ENCODE peak calls at places on chromosomes 3 and 15, in ten cellular contexts. S, G, U, L, I, R, C, O, M and A are unnamed samples.

GRCh38 chr3:185702564-185703225 is 116.6 kb downstream of the SENP2 start:
- DNase-seq in S (no peak), G (no peak), U (no peak), L (no peak), I (no peak), R (no peak), C (no peak), O (no peak), M (no peak), A (no peak)

GRCh38 chr3:121482651-121483050 is 63.1 kb downstream of the POLQ start:
- DNase-seq in S (no peak), G (no peak), U (no peak), L (no peak), I (peak; percentile 38), R (no peak), C (no peak), O (no peak), M (no peak), A (no peak)

GRCh38 chr3:149174901-149175300 is 45.5 kb downstream of the HPS3 start:
- DNase-seq in S (no peak), G (no peak), U (peak; percentile 25), L (no peak), I (no peak), R (no peak), C (peak; percentile 15), O (no peak), M (no peak), A (peak; percentile 18)

GRCh38 chr3:46883252-46884185 is 6.0 kb downstream of the PTH1R start:
- DNase-seq in S (no peak), G (no peak), U (peak; percentile 52), L (no peak), I (no peak), R (no peak), C (peak; percentile 67), O (no peak), M (no peak), A (no peak)

GRCh38 chr3:113428581-113428980 is 12.7 kb downstream of the CFAP44 start:
- DNase-seq in S (no peak), G (no peak), U (no peak), L (no peak), I (no peak), R (no peak), C (no peak), O (no peak), M (no peak), A (no peak)

GRCh38 chr3:185406127-185406620 is 43.2 kb downstream of the MAP3K13 start:
- DNase-seq in S (no peak), G (no peak), U (no peak), L (no peak), I (no peak), R (no peak), C (no peak), O (no peak), M (no peak), A (no peak)

GRCh38 chr3:195147649-195148121 is 123.3 kb downstream of the XXYLT1 start:
- DNase-seq in S (no peak), G (peak; percentile 75), U (no peak), L (no peak), I (no peak), R (peak; percentile 64), C (peak; percentile 80), O (peak; percentile 57), M (peak; percentile 86), A (no peak)

GRCh38 chr3:42387802-42388651 is 22.4 kb downstream of the LYZL4 start:
- DNase-seq in S (peak; percentile 47), G (no peak), U (peak; percentile 56), L (no peak), I (no peak), R (no peak), C (no peak), O (no peak), M (no peak), A (no peak)

GRCh38 chr15:66886241-66886675 is 179.1 kb upstream of the SMAD3 start:
- DNase-seq in S (no peak), G (no peak), U (no peak), L (no peak), I (no peak), R (no peak), C (no peak), O (no peak), M (no peak), A (no peak)

GRCh38 chr3:139537325-139537724 is 2.2 kb downstream of the RBP1 start:
- DNase-seq in S (no peak), G (no peak), U (no peak), L (peak; percentile 72), I (no peak), R (no peak), C (no peak), O (no peak), M (no peak), A (no peak)

GRCh38 chr15:63244976-63245645 is 32.3 kb upstream of the APH1B start:
- DNase-seq in S (peak; percentile 18), G (no peak), U (no peak), L (no peak), I (no peak), R (no peak), C (no peak), O (no peak), M (no peak), A (no peak)

GRCh38 chr15:74584204-74584603 is 31.4 kb upstream of the CLK3 start:
- DNase-seq in S (no peak), G (no peak), U (no peak), L (no peak), I (no peak), R (no peak), C (no peak), O (no peak), M (peak; percentile 31), A (no peak)

GRCh38 chr3:82462977-82463376 is 701.5 kb upstream of the GBE1 start:
- DNase-seq in S (no peak), G (no peak), U (no peak), L (no peak), I (no peak), R (no peak), C (no peak), O (no peak), M (no peak), A (no peak)

GRCh38 chr3:98994128-98994762 is 92.8 kb upstream of the DCBLD2 start:
- DNase-seq in S (no peak), G (no peak), U (peak; percentile 9), L (peak; percentile 52), I (peak; percentile 49), R (no peak), C (no peak), O (no peak), M (no peak), A (peak; percentile 42)
- TF ChIP-seq CTCF in S (no peak), G (peak; percentile 54), U (no peak), L (peak; percentile 66), I (peak; percentile 77), R (peak; percentile 74), C (no peak), O (peak; percentile 75), M (no peak), A (peak; percentile 67)

GRCh38 chr15:25933456-25934158 is 70.5 kb upstream of the ATP10A start:
- DNase-seq in S (peak; percentile 64), G (peak; percentile 53), U (peak; percentile 45), L (no peak), I (peak; percentile 57), R (peak; percentile 80), C (no peak), O (peak; percentile 69), M (peak; percentile 83), A (peak; percentile 65)
- TF ChIP-seq CTCF in S (peak; percentile 67), G (peak; percentile 49), U (peak; percentile 52), L (no peak), I (peak; percentile 92), R (peak; percentile 64), C (peak; percentile 42), O (peak; percentile 77), M (peak; percentile 29), A (peak; percentile 90)

DNA sequence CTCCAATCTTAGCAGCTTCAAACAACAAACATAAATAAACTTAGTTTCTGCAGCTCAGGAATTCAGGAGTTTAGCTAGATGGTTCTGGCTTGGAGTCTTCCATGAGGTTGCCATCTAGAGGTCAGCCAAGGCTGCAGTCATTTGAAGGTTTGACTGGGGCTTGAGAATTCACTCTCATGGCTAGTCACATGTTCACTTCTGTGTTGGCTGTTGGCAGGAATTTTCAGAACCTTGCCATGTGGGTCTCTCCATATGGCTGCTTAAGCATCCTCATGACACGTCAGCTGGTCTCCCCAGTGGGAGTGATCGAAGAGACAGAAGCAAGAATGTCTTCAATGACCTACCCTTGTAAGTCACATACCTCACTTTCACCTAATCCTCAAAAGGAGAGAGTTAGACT is 269.2 kb upstream of the CNTN3 start:
- DNase-seq in S (no peak), G (no peak), U (peak; percentile 11), L (no peak), I (no peak), R (no peak), C (no peak), O (no peak), M (no peak), A (no peak)
- TF ChIP-seq CTCF in S (no peak), G (no peak), U (peak; percentile 43), L (no peak), I (peak; percentile 55), R (no peak), C (no peak), O (peak; percentile 31), M (no peak), A (peak; percentile 50)

GRCh38 chr3:161081675-161082462 is 23.3 kb downstream of the B3GALNT1 start:
- DNase-seq in S (no peak), G (no peak), U (no peak), L (no peak), I (no peak), R (no peak), C (peak; percentile 39), O (peak; percentile 42), M (no peak), A (no peak)

GRCh38 chr3:161084277-161084676 is 20.9 kb downstream of the B3GALNT1 start:
- DNase-seq in S (no peak), G (no peak), U (no peak), L (no peak), I (no peak), R (no peak), C (no peak), O (no peak), M (no peak), A (no peak)

GRCh38 chr3:161083131-161083530 is 22.0 kb downstream of the B3GALNT1 start:
- DNase-seq in S (no peak), G (no peak), U (no peak), L (no peak), I (no peak), R (no peak), C (no peak), O (no peak), M (no peak), A (no peak)
- TF ChIP-seq CTCF in S (no peak), G (no peak), U (no peak), L (no peak), I (no peak), R (no peak), C (no peak), O (no peak), M (no peak), A (no peak)

DNA sequence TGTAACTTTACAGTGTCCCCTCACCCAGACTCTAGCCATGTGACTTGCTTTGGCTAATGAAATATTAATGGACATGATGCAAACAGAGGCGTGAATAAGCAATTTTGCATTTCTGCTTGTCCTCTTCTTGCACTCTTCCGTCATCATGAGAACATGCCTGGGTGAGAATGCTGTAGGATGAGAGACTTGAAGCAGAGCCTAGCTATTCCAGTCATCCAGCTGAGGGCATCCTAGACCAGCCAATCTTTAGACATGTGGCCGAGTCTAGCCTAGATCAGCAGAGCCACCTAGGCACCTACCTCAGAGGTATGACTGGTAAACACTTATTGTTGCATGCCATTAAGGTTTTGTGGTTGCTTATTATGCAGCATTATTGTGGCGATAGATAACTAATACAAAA is 450.5 kb upstream of the AZI2 start:
- DNase-seq in S (no peak), G (no peak), U (peak; percentile 4), L (peak; percentile 4), I (no peak), R (no peak), C (no peak), O (no peak), M (no peak), A (no peak)
- TF ChIP-seq CTCF in S (no peak), G (no peak), U (no peak), L (no peak), I (no peak), R (no peak), C (no peak), O (no peak), M (no peak), A (peak; percentile 6)